ENCODE peak calls at places on chromosomes 16 and 17, in six cellular contexts. C is T1000; S is NCI-H146; O is activated T-helper 1 cell treated with anti-CD3 and anti-CD28 coated beads, Interleukin-2, amount 50 U/mL, for 16 hours; G is A673; P is AG09309. K is an unnamed sample.

GRCh38 chr16:7624871-7625766 is 292.5 kb downstream of the RBFOX1 start:
- DNase-seq in C (no peak), S (no peak), O (no peak), G (no peak), P (no peak), K (no peak)

GRCh38 chr17:41060052-41060604 is at the start of gene KRTAP2-3:
- DNase-seq in C (peak), S (peak), O (no peak), G (no peak), P (peak), K (no peak)

GRCh38 chr16:30113711-30114333 is 485 bp upstream of the GDPD3 start:
- DNase-seq in C (no peak), S (no peak), O (no peak), G (no peak), P (no peak), K (no peak)

GRCh38 chr17:77369544-77369971 is 228.8 kb downstream of the SEC14L1 start:
- DNase-seq in C (no peak), S (no peak), O (no peak), G (no peak), P (no peak), K (no peak)

GRCh38 chr17:144936-145670 is 7.7 kb downstream of the SCGB1C2 start:
- DNase-seq in C (no peak), S (no peak), O (peak), G (no peak), P (no peak), K (no peak)

GRCh38 chr17:39156491-39156890 is 5.1 kb upstream of the PLXDC1 start:
- DNase-seq in C (no peak), S (no peak), O (no peak), G (no peak), P (no peak), K (no peak)

GRCh38 chr16:71348262-71349085 is 10.0 kb upstream of the CALB2 start:
- DNase-seq in C (no peak), S (no peak), O (no peak), G (no peak), P (no peak), K (no peak)

GRCh38 chr16:2846511-2847310 is 11.3 kb downstream of the PRSS22 start:
- DNase-seq in C (no peak), S (no peak), O (no peak), G (no peak), P (peak), K (no peak)

GRCh38 chr17:19004601-19005441 is at the start of gene FAM83G:
- DNase-seq in C (peak), S (peak), O (peak), G (peak), P (no peak), K (no peak)

GRCh38 chr17:58402679-58403078 is 14.7 kb downstream of the RNF43 start:
- DNase-seq in C (no peak), S (no peak), O (no peak), G (no peak), P (no peak), K (no peak)

GRCh38 chr16:65283238-65283651 is 161.4 kb upstream of the CDH11 start:
- DNase-seq in C (no peak), S (no peak), O (no peak), G (no peak), P (no peak), K (no peak)

GRCh38 chr16:19542138-19542821 is 13.2 kb upstream of the VPS35L start:
- DNase-seq in C (no peak), S (peak), O (no peak), G (no peak), P (no peak), K (no peak)

GRCh38 chr16:69535123-69536050 is 30.4 kb upstream of the NFAT5 start:
- DNase-seq in C (no peak), S (no peak), O (no peak), G (no peak), P (no peak), K (no peak)

GRCh38 chr17:43839670-43840101 is 6.7 kb upstream of the MPP3 start:
- DNase-seq in C (no peak), S (peak), O (no peak), G (no peak), P (no peak), K (no peak)

GRCh38 chr16:48575471-48576050 is 34.4 kb downstream of the N4BP1 start:
- DNase-seq in C (no peak), S (no peak), O (no peak), G (no peak), P (no peak), K (no peak)

GRCh38 chr16:54331241-54332002 is 44.8 kb upstream of the IRX3 start:
- DNase-seq in C (no peak), S (no peak), O (no peak), G (no peak), P (no peak), K (no peak)

GRCh38 chr17:1447061-1447460 is 9.0 kb downstream of the CRK start:
- DNase-seq in C (no peak), S (no peak), O (no peak), G (no peak), P (no peak), K (no peak)

GRCh38 chr16:22007159-22007508 is 777 bp upstream of the MOSMO start:
- DNase-seq in C (no peak), S (peak), O (no peak), G (no peak), P (no peak), K (no peak)